ENCODE peak calls at places on chromosomes 12 and 14, in nine cellular contexts. N is heart left ventricle; D is fibroblast of lung; R is aorta; W is thoracic aorta; E is prostate gland; Q is suprapubic skin; L is Peyer's patch; B is effector memory CD4-positive, alpha-beta T cell. P is an unnamed sample.

GRCh38 chr12:12926571-12927071 is 25.3 kb downstream of the GPRC5D start:
- DNase-seq in N (no peak), D (peak; percentile 41), R (no peak), W (no peak), E (no peak), Q (no peak), L (no peak), B (no peak), P (no peak)

GRCh38 chr12:70823182-70823976 is 97.2 kb downstream of the PTPRR start:
- DNase-seq in N (no peak), D (no peak), R (no peak), W (no peak), E (no peak), Q (no peak), L (no peak), B (no peak), P (no peak)

GRCh38 chr14:31877333-31877798 is 199.7 kb upstream of the ARHGAP5 start:
- DNase-seq in N (no peak), D (no peak), R (no peak), W (no peak), E (no peak), Q (no peak), L (no peak), B (no peak), P (no peak)

GRCh38 chr14:98189521-98189920 is 1082.5 kb downstream of the BCL11B start:
- DNase-seq in N (no peak), D (no peak), R (no peak), W (no peak), E (no peak), Q (no peak), L (peak; percentile 45), B (peak; percentile 12), P (peak; percentile 3)

GRCh38 chr12:2794261-2794735 is 472 bp upstream of the FKBP4 start:
- DNase-seq in N (no peak), D (no peak), R (no peak), W (no peak), E (peak; percentile 61), Q (peak; percentile 81), L (peak; percentile 28), B (no peak), P (no peak)

GRCh38 chr12:1122803-1123202 is 131.8 kb downstream of the ERC1 start:
- DNase-seq in N (no peak), D (no peak), R (no peak), W (no peak), E (no peak), Q (no peak), L (no peak), B (peak; percentile 55), P (peak; percentile 15)

GRCh38 chr14:94043111-94043755 is 17.1 kb downstream of the OTUB2 start:
- DNase-seq in N (no peak), D (peak; percentile 28), R (peak; percentile 32), W (no peak), E (no peak), Q (no peak), L (no peak), B (no peak), P (peak; percentile 4)

GRCh38 chr12:86376052-86376451 is 119.9 kb upstream of the MGAT4C start:
- DNase-seq in N (peak; percentile 30), D (no peak), R (no peak), W (no peak), E (no peak), Q (no peak), L (no peak), B (no peak), P (peak; percentile 43)

GRCh38 chr12:77214136-77214535 is 148.8 kb upstream of the E2F7 start:
- DNase-seq in N (no peak), D (peak; percentile 86), R (no peak), W (no peak), E (no peak), Q (no peak), L (no peak), B (no peak), P (no peak)

GRCh38 chr14:105850853-105851581 is 324.6 kb downstream of the TMEM121 start:
- DNase-seq in N (no peak), D (no peak), R (no peak), W (no peak), E (no peak), Q (no peak), L (no peak), B (no peak), P (no peak)

GRCh38 chr14:105849933-105850626 is 323.7 kb downstream of the TMEM121 start:
- DNase-seq in N (no peak), D (no peak), R (no peak), W (no peak), E (no peak), Q (no peak), L (no peak), B (no peak), P (no peak)

GRCh38 chr14:105853089-105853906 is 326.9 kb downstream of the TMEM121 start:
- DNase-seq in N (no peak), D (no peak), R (peak; percentile 35), W (no peak), E (no peak), Q (peak; percentile 74), L (peak; percentile 15), B (no peak), P (no peak)

GRCh38 chr14:105852378-105853088 is 326.1 kb downstream of the TMEM121 start:
- DNase-seq in N (no peak), D (no peak), R (no peak), W (no peak), E (no peak), Q (peak; percentile 70), L (peak; percentile 18), B (no peak), P (no peak)

DNA sequence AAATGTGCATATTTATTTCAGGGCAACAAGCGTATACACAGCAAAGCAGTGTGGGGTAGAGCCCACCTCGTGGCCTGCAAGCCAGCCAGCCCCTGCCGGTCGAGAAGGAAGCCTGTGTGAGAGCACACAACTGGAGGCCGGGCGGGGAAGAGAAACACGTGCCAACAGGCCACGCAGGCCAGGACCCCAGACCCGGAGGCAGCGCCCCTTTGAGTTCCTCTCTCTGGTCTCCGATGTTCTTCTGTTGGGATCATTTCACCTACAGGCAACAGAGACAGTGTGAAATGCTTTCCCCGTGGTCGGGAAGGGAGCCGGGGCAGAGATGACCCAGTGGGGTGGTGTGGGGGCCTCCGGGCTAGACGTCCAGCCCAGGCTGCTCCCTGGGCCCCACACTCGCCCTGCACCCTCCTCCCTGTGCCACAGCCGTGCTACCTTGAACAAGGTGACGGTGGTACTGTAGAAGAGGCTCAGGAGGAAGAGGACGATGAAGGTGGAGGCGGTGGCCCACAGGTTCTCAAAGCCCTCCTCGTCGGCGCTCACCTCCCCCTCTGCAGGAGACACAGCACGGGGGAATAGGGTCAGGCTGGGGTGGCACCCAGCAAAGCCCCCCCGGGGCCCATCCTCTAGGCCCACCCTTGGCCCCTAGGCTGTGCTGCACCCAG is 325.5 kb downstream of the TMEM121 start:
- DNase-seq in N (no peak), D (no peak), R (peak; percentile 37), W (no peak), E (no peak), Q (peak; percentile 74), L (peak; percentile 15), B (no peak), P (no peak)
- H3K36me3 ChIP-seq in N (no peaks in the 10 kb centered on the region), D (no peaks in the 10 kb centered on the region), R (no peaks in the 10 kb centered on the region), W (no peaks in the 10 kb centered on the region), E (no peaks in the 10 kb centered on the region), Q (no peaks in the 10 kb centered on the region), L (no peaks in the 10 kb centered on the region), B (no peaks in the 10 kb centered on the region), P (no peaks in the 10 kb centered on the region)

GRCh38 chr12:96285158-96285557 is 91.0 kb downstream of the ELK3 start:
- DNase-seq in N (no peak), D (no peak), R (no peak), W (no peak), E (no peak), Q (no peak), L (no peak), B (no peak), P (no peak)
- H3K36me3 ChIP-seq in N (peaks cover 100% of the 10 kb centered on the region), D (peaks cover 7% of the 10 kb centered on the region), R (peaks cover 8% of the 10 kb centered on the region), W (peaks cover 2% of the 10 kb centered on the region), E (peaks cover 9% of the 10 kb centered on the region), Q (peaks cover 89% of the 10 kb centered on the region), L (no peaks in the 10 kb centered on the region), B (peaks cover 75% of the 10 kb centered on the region), P (no peaks in the 10 kb centered on the region)

GRCh38 chr14:53047302-53047701 is 96.5 kb upstream of the FERMT2 start:
- DNase-seq in N (no peak), D (no peak), R (no peak), W (no peak), E (peak; percentile 17), Q (no peak), L (no peak), B (no peak), P (no peak)

GRCh38 chr14:53054457-53054856 is 98.7 kb downstream of the DDHD1 start:
- DNase-seq in N (no peak), D (peak; percentile 63), R (no peak), W (no peak), E (no peak), Q (no peak), L (no peak), B (no peak), P (no peak)

GRCh38 chr14:53044486-53044885 is 93.6 kb upstream of the FERMT2 start:
- DNase-seq in N (no peak), D (peak; percentile 86), R (no peak), W (no peak), E (no peak), Q (no peak), L (no peak), B (no peak), P (no peak)

GRCh38 chr14:53043107-53043704 is 92.4 kb upstream of the FERMT2 start:
- DNase-seq in N (no peak), D (peak; percentile 39), R (no peak), W (no peak), E (no peak), Q (no peak), L (no peak), B (no peak), P (no peak)

GRCh38 chr14:53048631-53049030 is 97.8 kb upstream of the FERMT2 start:
- DNase-seq in N (no peak), D (peak; percentile 5), R (no peak), W (no peak), E (no peak), Q (no peak), L (no peak), B (no peak), P (no peak)
- H3K36me3 ChIP-seq in N (peaks cover 16% of the 10 kb centered on the region), D (no peaks in the 10 kb centered on the region), R (no peaks in the 10 kb centered on the region), W (no peaks in the 10 kb centered on the region), E (no peaks in the 10 kb centered on the region), Q (no peaks in the 10 kb centered on the region), L (no peaks in the 10 kb centered on the region), B (peaks cover 26% of the 10 kb centered on the region), P (no peaks in the 10 kb centered on the region)

GRCh38 chr12:121828306-121828705 is 24.5 kb downstream of the SETD1B start:
- DNase-seq in N (no peak), D (no peak), R (no peak), W (no peak), E (no peak), Q (no peak), L (no peak), B (no peak), P (no peak)
- H3K36me3 ChIP-seq in N (peaks cover 91% of the 10 kb centered on the region), D (peaks cover 43% of the 10 kb centered on the region), R (no peaks in the 10 kb centered on the region), W (peaks cover 70% of the 10 kb centered on the region), E (peaks cover 26% of the 10 kb centered on the region), Q (peaks cover 71% of the 10 kb centered on the region), L (no peaks in the 10 kb centered on the region), B (peaks cover 70% of the 10 kb centered on the region), P (peaks cover 12% of the 10 kb centered on the region)

P was measured in body of pancreas.